ENCODE peak calls at places on chromosomes 2 and 18, in five cellular contexts. M is adrenal gland, D is heart left ventricle, Z is sigmoid colon, C is tibial nerve. F is an unnamed sample.

GRCh38 chr2:145431181-145431951 is 911.4 kb upstream of the ZEB2 start:
- DNase-seq in M (no peak), D (no peak), Z (no peak), C (no peak), F (no peak)

GRCh38 chr2:29323961-29324360 is 208.7 kb downstream of the CLIP4 start:
- DNase-seq in M (no peak), D (no peak), Z (no peak), C (no peak), F (no peak)

GRCh38 chr2:207394812-207395534 is 134.8 kb upstream of the CREB1 start:
- DNase-seq in M (peak; percentile 30), D (peak; percentile 80), Z (no peak), C (no peak), F (no peak)

GRCh38 chr2:144071461-144071860 is 448.5 kb downstream of the ZEB2 start:
- DNase-seq in M (no peak), D (no peak), Z (no peak), C (no peak), F (no peak)

GRCh38 chr2:62197017-62197586 is 1.2 kb downstream of the B3GNT2 start:
- DNase-seq in M (no peak), D (no peak), Z (no peak), C (no peak), F (peak; percentile 87)

GRCh38 chr2:42464631-42465030 is 29.2 kb downstream of the KCNG3 start:
- DNase-seq in M (peak; percentile 3), D (no peak), Z (no peak), C (no peak), F (no peak)

GRCh38 chr2:42917374-42918017 is 125.1 kb upstream of the HAAO start:
- DNase-seq in M (peak; percentile 75), D (peak; percentile 75), Z (peak; percentile 84), C (no peak), F (peak; percentile 76)

GRCh38 chr2:203786912-203787311 is 80.5 kb downstream of the CD28 start:
- DNase-seq in M (peak; percentile 36), D (peak; percentile 38), Z (peak; percentile 71), C (no peak), F (peak; percentile 43)

GRCh38 chr18:50507120-50507590 is 52.7 kb upstream of the MAPK4 start:
- DNase-seq in M (peak; percentile 76), D (peak; percentile 55), Z (peak; percentile 72), C (no peak), F (no peak)

GRCh38 chr2:209771474-209772292 is at the start of gene UNC80:
- DNase-seq in M (peak; percentile 86), D (peak; percentile 59), Z (peak; percentile 64), C (no peak), F (peak; percentile 81)

GRCh38 chr2:122132292-122132691 is 376.8 kb downstream of the TSN start:
- DNase-seq in M (no peak), D (no peak), Z (no peak), C (no peak), F (no peak)

GRCh38 chr2:96233880-96234316 is 25.3 kb upstream of the STARD7 start:
- DNase-seq in M (no peak), D (no peak), Z (peak; percentile 14), C (no peak), F (no peak)

GRCh38 chr2:106026271-106027190 is 167.6 kb downstream of the UXS1 start:
- DNase-seq in M (no peak), D (no peak), Z (no peak), C (no peak), F (no peak)

GRCh38 chr2:197296861-197297260 is 13.7 kb downstream of the ANKRD44 start:
- DNase-seq in M (no peak), D (no peak), Z (no peak), C (no peak), F (no peak)

GRCh38 chr18:79935925-79936324 is 15.5 kb downstream of the SLC66A2 start:
- DNase-seq in M (no peak), D (peak; percentile 5), Z (peak; percentile 10), C (no peak), F (peak; percentile 46)

GRCh38 chr2:85357736-85358135 is 3.2 kb downstream of the ELMOD3 start:
- DNase-seq in M (no peak), D (no peak), Z (no peak), C (no peak), F (no peak)

GRCh38 chr2:196166876-196167275 is 4.5 kb downstream of the STK17B start:
- DNase-seq in M (no peak), D (no peak), Z (no peak), C (no peak), F (no peak)

GRCh38 chr2:196170202-196170680 is 1.1 kb downstream of the STK17B start:
- DNase-seq in M (peak; percentile 47), D (no peak), Z (no peak), C (no peak), F (peak; percentile 56)

GRCh38 chr2:196167666-196168065 is 3.7 kb downstream of the STK17B start:
- DNase-seq in M (no peak), D (no peak), Z (no peak), C (no peak), F (no peak)

GRCh38 chr2:196169521-196169920 is 1.9 kb downstream of the STK17B start:
- DNase-seq in M (no peak), D (no peak), Z (no peak), C (no peak), F (no peak)

GRCh38 chr2:196168181-196168580 is 3.2 kb downstream of the STK17B start:
- DNase-seq in M (no peak), D (no peak), Z (no peak), C (no peak), F (no peak)
- H3K4me3 ChIP-seq in M (no peak overlapping the region), D (peak overlapping the region; percentile 98), Z (no peak overlapping the region), C (peak overlapping the region; percentile 95), F (no peak overlapping the region)

GRCh38 chr2:234202601-234203000 is 152.1 kb downstream of the SPP2 start:
- DNase-seq in M (no peak), D (no peak), Z (no peak), C (no peak), F (no peak)
- TF ChIP-seq CTCF in M (no peak), D (no peak), Z (no peak), C (no peak), F (no peak)

GRCh38 chr2:27353762-27354596 is 2.6 kb downstream of the GTF3C2 start:
- DNase-seq in M (peak; percentile 61), D (no peak), Z (no peak), C (no peak), F (no peak)
- TF ChIP-seq POLR2A in M (no peak), D (no peak), Z (no peak), C (no peak), F (no peak)

GRCh38 chr2:80303825-80304521 is 579 bp downstream of the LRRTM1 start:
- DNase-seq in M (no peak), D (no peak), Z (no peak), C (no peak), F (no peak)
- H3K4me3 ChIP-seq in M (no peak overlapping the region), D (peak overlapping the region; percentile 47), Z (peak overlapping the region; percentile 56), C (peak overlapping the region; percentile 53), F (no peak overlapping the region)

GRCh38 chr2:179233037-179233436 is 31.6 kb downstream of the SESTD1 start:
- DNase-seq in M (no peak), D (no peak), Z (no peak), C (no peak), F (no peak)
- TF ChIP-seq CTCF in M (no peak), D (no peak), Z (no peak), C (no peak), F (no peak)

GRCh38 chr2:240586919-240587800 is 626 bp downstream of the CAPN10 start:
- DNase-seq in M (peak; percentile 65), D (peak; percentile 48), Z (peak; percentile 75), C (no peak), F (no peak)

GRCh38 chr2:240585101-240585500 is 1.4 kb upstream of the CAPN10 start:
- DNase-seq in M (no peak), D (peak; percentile 24), Z (peak; percentile 46), C (no peak), F (no peak)

GRCh38 chr2:240588006-240588655 is 1.6 kb downstream of the CAPN10 start:
- DNase-seq in M (no peak), D (no peak), Z (peak; percentile 60), C (no peak), F (no peak)

GRCh38 chr2:240585681-240586197 is 795 bp upstream of the CAPN10 start:
- DNase-seq in M (no peak), D (peak; percentile 15), Z (peak; percentile 64), C (no peak), F (no peak)

GRCh38 chr2:240586198-240586918 is at the start of gene CAPN10:
- DNase-seq in M (peak; percentile 99), D (peak; percentile 99), Z (peak; percentile 99), C (peak; percentile 95), F (peak; percentile 100)
- TF ChIP-seq POLR2A in M (peak; percentile 70), D (peak; percentile 57), Z (peak; percentile 41), C (peak; percentile 14), F (no peak)

DNA sequence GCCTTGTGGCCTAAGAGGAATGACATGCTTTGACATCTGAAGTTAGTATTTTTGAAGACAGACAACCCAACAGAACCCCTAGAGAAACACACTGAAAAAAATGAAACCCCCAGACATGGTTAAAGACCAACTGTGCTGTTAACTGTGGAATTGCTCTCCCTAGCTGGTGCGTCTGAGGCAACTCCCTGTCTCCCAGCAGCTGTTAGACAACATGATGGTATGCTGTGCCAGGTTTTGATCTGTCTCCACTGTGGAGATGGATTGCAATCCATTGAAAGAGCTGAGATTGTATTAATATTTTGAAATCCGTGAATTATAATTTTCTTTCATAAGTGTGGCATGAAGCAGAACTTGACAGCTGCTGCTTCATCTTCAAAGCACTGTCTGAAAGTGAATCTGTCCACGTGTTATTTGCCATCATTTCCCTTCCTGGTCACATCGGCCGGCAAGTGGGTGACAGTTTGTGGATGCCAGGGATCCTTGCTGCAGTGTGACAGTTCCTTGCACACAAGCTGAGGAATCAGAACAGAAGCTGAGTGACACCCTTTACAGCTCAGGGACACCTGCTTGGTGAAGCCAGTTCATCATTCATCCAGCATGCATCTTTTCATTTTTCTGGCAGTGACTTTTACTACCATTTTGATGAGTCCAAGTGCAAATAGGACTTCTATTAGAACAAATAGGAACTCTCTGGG is 58.2 kb upstream of the ACSL3 start:
- DNase-seq in M (no peak), D (no peak), Z (no peak), C (no peak), F (no peak)
- H3K4me3 ChIP-seq in M (no peak overlapping the region), D (no peak overlapping the region), Z (no peak overlapping the region), C (no peak overlapping the region), F (no peak overlapping the region)

DNA sequence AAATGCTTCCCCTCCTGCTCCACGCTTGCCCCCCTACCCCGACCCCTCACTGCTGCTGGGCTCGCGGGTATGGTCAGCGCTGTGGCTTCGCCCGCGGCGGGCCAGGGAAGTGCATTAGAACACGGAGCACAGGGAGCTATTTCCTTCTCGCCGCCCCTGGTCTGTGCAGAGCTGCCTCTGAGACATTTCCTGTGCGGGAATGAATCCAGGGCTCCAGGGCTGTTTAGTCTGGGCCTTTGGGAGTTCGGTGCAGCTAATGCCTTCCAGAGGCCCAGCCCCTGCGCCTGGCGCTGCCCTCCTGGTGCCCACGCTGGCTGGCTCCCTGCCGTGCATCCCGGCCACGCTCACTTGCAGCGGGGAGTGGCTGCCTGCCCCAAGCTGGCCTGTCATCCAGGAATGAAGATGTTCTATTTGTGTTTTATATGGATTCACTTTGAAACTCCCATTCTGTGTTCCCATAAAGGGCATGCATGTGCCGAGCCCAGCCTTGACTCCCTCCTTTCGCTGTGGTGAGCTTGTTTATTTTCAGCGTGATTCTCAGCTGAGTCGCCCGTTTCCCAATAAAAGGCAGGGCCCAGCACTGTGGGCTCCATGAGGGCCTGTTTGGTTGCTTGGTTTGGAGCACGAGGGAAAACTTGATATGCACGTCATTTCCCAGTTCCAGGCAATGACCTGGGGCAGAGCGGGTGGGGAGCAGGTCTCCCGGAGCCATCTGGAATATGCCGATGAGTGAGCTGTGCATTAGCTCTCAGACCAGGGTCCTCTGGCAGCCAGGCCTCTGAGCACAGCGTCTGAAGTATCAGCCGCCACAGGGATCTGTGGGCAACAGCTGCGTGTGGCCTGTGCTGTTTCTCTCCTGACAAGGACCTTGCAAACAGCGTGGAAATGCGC is 42.7 kb downstream of the SH3RF3 start:
- DNase-seq in M (peak; percentile 49), D (peak; percentile 62), Z (peak; percentile 93), C (peak; percentile 62), F (peak; percentile 93)
- TF ChIP-seq CTCF in M (peak; percentile 6), D (no peak), Z (peak; percentile 45), C (no peak), F (no peak)